ENCODE peak calls at places on chromosomes 13 and 19, in seven cellular contexts. One of them, this sample, is unnamed.

GRCh38 chr13:21006141-21007005 is 55.0 kb downstream of the LATS2 start:
- DNase-seq in stimulated activated CD4-positive, alpha-beta T cell treated with anti-CD3 and anti-CD28 coated beads, TNF-alpha, amount 100 ng/mL, for 4 hours: no peak
- DNase-seq in amniotic epithelial cell: no peak
- DNase-seq in HFFc6: no peak
- DNase-seq in CD8-positive, alpha-beta memory T cell: no peak
- DNase-seq in fibroblast of lung: no peak
- DNase-seq in dorsolateral prefrontal cortex: no peak
- DNase-seq in this sample: no peak

GRCh38 chr19:8473652-8474476 is 28.6 kb downstream of the PRAM1 start:
- DNase-seq in stimulated activated CD4-positive, alpha-beta T cell treated with anti-CD3 and anti-CD28 coated beads, TNF-alpha, amount 100 ng/mL, for 4 hours: no peak
- DNase-seq in amniotic epithelial cell: no peak
- DNase-seq in HFFc6: no peak
- DNase-seq in CD8-positive, alpha-beta memory T cell: no peak
- DNase-seq in fibroblast of lung: no peak
- DNase-seq in dorsolateral prefrontal cortex: no peak
- DNase-seq in this sample: no peak

GRCh38 chr13:39054112-39054511 is 15.9 kb downstream of the NHLRC3 start:
- DNase-seq in stimulated activated CD4-positive, alpha-beta T cell treated with anti-CD3 and anti-CD28 coated beads, TNF-alpha, amount 100 ng/mL, for 4 hours: no peak
- DNase-seq in amniotic epithelial cell: no peak
- DNase-seq in HFFc6: no peak
- DNase-seq in CD8-positive, alpha-beta memory T cell: no peak
- DNase-seq in fibroblast of lung: no peak
- DNase-seq in dorsolateral prefrontal cortex: no peak
- DNase-seq in this sample: no peak

GRCh38 chr19:38617283-38617763 is 430 bp downstream of the MAP4K1 start:
- DNase-seq in stimulated activated CD4-positive, alpha-beta T cell treated with anti-CD3 and anti-CD28 coated beads, TNF-alpha, amount 100 ng/mL, for 4 hours: no peak
- DNase-seq in amniotic epithelial cell: no peak
- DNase-seq in HFFc6: no peak
- DNase-seq in CD8-positive, alpha-beta memory T cell: no peak
- DNase-seq in fibroblast of lung: no peak
- DNase-seq in dorsolateral prefrontal cortex: no peak
- DNase-seq in this sample: no peak

GRCh38 chr13:32548837-32549236 is 10.2 kb upstream of the N4BP2L2 start:
- DNase-seq in stimulated activated CD4-positive, alpha-beta T cell treated with anti-CD3 and anti-CD28 coated beads, TNF-alpha, amount 100 ng/mL, for 4 hours: no peak
- DNase-seq in amniotic epithelial cell: peak
- DNase-seq in HFFc6: no peak
- DNase-seq in CD8-positive, alpha-beta memory T cell: no peak
- DNase-seq in fibroblast of lung: peak
- DNase-seq in dorsolateral prefrontal cortex: no peak
- DNase-seq in this sample: no peak

GRCh38 chr19:4983346-4984105 is 14.6 kb downstream of the KDM4B start:
- DNase-seq in stimulated activated CD4-positive, alpha-beta T cell treated with anti-CD3 and anti-CD28 coated beads, TNF-alpha, amount 100 ng/mL, for 4 hours: no peak
- DNase-seq in amniotic epithelial cell: no peak
- DNase-seq in HFFc6: no peak
- DNase-seq in CD8-positive, alpha-beta memory T cell: no peak
- DNase-seq in fibroblast of lung: no peak
- DNase-seq in dorsolateral prefrontal cortex: no peak
- DNase-seq in this sample: no peak

GRCh38 chr19:10404888-10405808 is 1.8 kb upstream of the CDC37 start:
- DNase-seq in stimulated activated CD4-positive, alpha-beta T cell treated with anti-CD3 and anti-CD28 coated beads, TNF-alpha, amount 100 ng/mL, for 4 hours: no peak
- DNase-seq in amniotic epithelial cell: no peak
- DNase-seq in HFFc6: no peak
- DNase-seq in CD8-positive, alpha-beta memory T cell: peak
- DNase-seq in fibroblast of lung: no peak
- DNase-seq in dorsolateral prefrontal cortex: no peak
- DNase-seq in this sample: no peak

GRCh38 chr13:57630661-57631606 is 610 bp upstream of the PCDH17 start:
- DNase-seq in stimulated activated CD4-positive, alpha-beta T cell treated with anti-CD3 and anti-CD28 coated beads, TNF-alpha, amount 100 ng/mL, for 4 hours: no peak
- DNase-seq in amniotic epithelial cell: peak
- DNase-seq in HFFc6: peak
- DNase-seq in CD8-positive, alpha-beta memory T cell: no peak
- DNase-seq in fibroblast of lung: peak
- DNase-seq in dorsolateral prefrontal cortex: peak
- DNase-seq in this sample: peak

GRCh38 chr13:24142453-24142852 is 18.1 kb upstream of the SPATA13 start:
- DNase-seq in stimulated activated CD4-positive, alpha-beta T cell treated with anti-CD3 and anti-CD28 coated beads, TNF-alpha, amount 100 ng/mL, for 4 hours: no peak
- DNase-seq in amniotic epithelial cell: no peak
- DNase-seq in HFFc6: no peak
- DNase-seq in CD8-positive, alpha-beta memory T cell: no peak
- DNase-seq in fibroblast of lung: no peak
- DNase-seq in dorsolateral prefrontal cortex: no peak
- DNase-seq in this sample: no peak

GRCh38 chr19:3556978-3557460 is 367 bp downstream of the MFSD12 start:
- DNase-seq in stimulated activated CD4-positive, alpha-beta T cell treated with anti-CD3 and anti-CD28 coated beads, TNF-alpha, amount 100 ng/mL, for 4 hours: peak
- DNase-seq in amniotic epithelial cell: no peak
- DNase-seq in HFFc6: peak
- DNase-seq in CD8-positive, alpha-beta memory T cell: peak
- DNase-seq in fibroblast of lung: no peak
- DNase-seq in dorsolateral prefrontal cortex: no peak
- DNase-seq in this sample: no peak

GRCh38 chr13:110641055-110642015 is 26.0 kb downstream of the NAXD start:
- DNase-seq in stimulated activated CD4-positive, alpha-beta T cell treated with anti-CD3 and anti-CD28 coated beads, TNF-alpha, amount 100 ng/mL, for 4 hours: no peak
- DNase-seq in amniotic epithelial cell: no peak
- DNase-seq in HFFc6: no peak
- DNase-seq in CD8-positive, alpha-beta memory T cell: no peak
- DNase-seq in fibroblast of lung: peak
- DNase-seq in dorsolateral prefrontal cortex: no peak
- DNase-seq in this sample: no peak

GRCh38 chr13:68509734-68510621 is 1279.8 kb upstream of the PCDH9 start:
- DNase-seq in stimulated activated CD4-positive, alpha-beta T cell treated with anti-CD3 and anti-CD28 coated beads, TNF-alpha, amount 100 ng/mL, for 4 hours: no peak
- DNase-seq in amniotic epithelial cell: no peak
- DNase-seq in HFFc6: no peak
- DNase-seq in CD8-positive, alpha-beta memory T cell: no peak
- DNase-seq in fibroblast of lung: no peak
- DNase-seq in dorsolateral prefrontal cortex: no peak
- DNase-seq in this sample: no peak

GRCh38 chr13:100515410-100515800 is 73.2 kb downstream of the GGACT start:
- DNase-seq in stimulated activated CD4-positive, alpha-beta T cell treated with anti-CD3 and anti-CD28 coated beads, TNF-alpha, amount 100 ng/mL, for 4 hours: no peak
- DNase-seq in amniotic epithelial cell: no peak
- DNase-seq in HFFc6: no peak
- DNase-seq in CD8-positive, alpha-beta memory T cell: no peak
- DNase-seq in fibroblast of lung: no peak
- DNase-seq in dorsolateral prefrontal cortex: no peak
- DNase-seq in this sample: no peak

GRCh38 chr13:48318014-48318713 is 14.6 kb downstream of the RB1 start:
- DNase-seq in stimulated activated CD4-positive, alpha-beta T cell treated with anti-CD3 and anti-CD28 coated beads, TNF-alpha, amount 100 ng/mL, for 4 hours: no peak
- DNase-seq in amniotic epithelial cell: no peak
- DNase-seq in HFFc6: no peak
- DNase-seq in CD8-positive, alpha-beta memory T cell: no peak
- DNase-seq in fibroblast of lung: no peak
- DNase-seq in dorsolateral prefrontal cortex: no peak
- DNase-seq in this sample: no peak

GRCh38 chr13:109330123-109330522 is 456.3 kb downstream of the IRS2 start:
- DNase-seq in stimulated activated CD4-positive, alpha-beta T cell treated with anti-CD3 and anti-CD28 coated beads, TNF-alpha, amount 100 ng/mL, for 4 hours: no peak
- DNase-seq in amniotic epithelial cell: no peak
- DNase-seq in HFFc6: no peak
- DNase-seq in CD8-positive, alpha-beta memory T cell: no peak
- DNase-seq in fibroblast of lung: no peak
- DNase-seq in dorsolateral prefrontal cortex: no peak
- DNase-seq in this sample: no peak

GRCh38 chr13:26923824-26924605 is 163.4 kb upstream of the GPR12 start:
- DNase-seq in stimulated activated CD4-positive, alpha-beta T cell treated with anti-CD3 and anti-CD28 coated beads, TNF-alpha, amount 100 ng/mL, for 4 hours: no peak
- DNase-seq in amniotic epithelial cell: peak
- DNase-seq in HFFc6: no peak
- DNase-seq in CD8-positive, alpha-beta memory T cell: no peak
- DNase-seq in fibroblast of lung: peak
- DNase-seq in dorsolateral prefrontal cortex: no peak
- DNase-seq in this sample: peak

GRCh38 chr13:107205318-107206112 is 637.6 kb upstream of the ARGLU1 start:
- DNase-seq in stimulated activated CD4-positive, alpha-beta T cell treated with anti-CD3 and anti-CD28 coated beads, TNF-alpha, amount 100 ng/mL, for 4 hours: peak
- DNase-seq in amniotic epithelial cell: peak
- DNase-seq in HFFc6: peak
- DNase-seq in CD8-positive, alpha-beta memory T cell: peak
- DNase-seq in fibroblast of lung: peak
- DNase-seq in dorsolateral prefrontal cortex: peak
- DNase-seq in this sample: peak